ENCODE peak calls at places on chromosomes 5 and 9, in seven cellular contexts. R is GM12878, C is SK-N-SH, Q is K562, F is HepG2, M is H1, W is HCT116. T is an unnamed sample.

GRCh38 chr5:172758077-172758835 is 12.7 kb downstream of the DUSP1 start:
- DNase-seq in R (no peak), C (no peak), Q (peak), F (no peak), M (no peak), W (no peak), T (no peak)

GRCh38 chr9:102569436-102569835 is 425.7 kb upstream of the CYLC2 start:
- DNase-seq in R (no peak), C (no peak), Q (no peak), F (no peak), M (no peak), W (no peak), T (peak)

GRCh38 chr5:140821375-140822280 is at the start of gene PCDHA5:
- DNase-seq in R (no peak), C (no peak), Q (no peak), F (peak), M (no peak), W (no peak), T (no peak)

GRCh38 chr9:127557466-127557869 is 54.6 kb upstream of the STXBP1 start:
- DNase-seq in R (no peak), C (peak), Q (no peak), F (no peak), M (no peak), W (no peak), T (no peak)

GRCh38 chr9:109974143-109974917 is 194.3 kb downstream of the PALM2AKAP2 start:
- DNase-seq in R (peak), C (no peak), Q (no peak), F (no peak), M (no peak), W (no peak), T (no peak)

GRCh38 chr5:148469446-148470062 is 85.8 kb downstream of the FBXO38 start:
- DNase-seq in R (no peak), C (no peak), Q (no peak), F (no peak), M (no peak), W (no peak), T (no peak)

GRCh38 chr5:139397921-139398320 is 3.0 kb upstream of the PROB1 start:
- DNase-seq in R (no peak), C (no peak), Q (no peak), F (no peak), M (no peak), W (no peak), T (no peak)

GRCh38 chr9:88722753-88723152 is 187.8 kb downstream of the NXNL2 start:
- DNase-seq in R (no peak), C (no peak), Q (no peak), F (no peak), M (no peak), W (no peak), T (peak)

GRCh38 chr5:1075931-1076330 is 35.9 kb downstream of the SLC12A7 start:
- DNase-seq in R (no peak), C (no peak), Q (no peak), F (no peak), M (no peak), W (no peak), T (no peak)
- H3K9ac ChIP-seq in R (no peak), C (no peak), Q (no peak), F (no peak), M (no peak), W (no peak), T (no peak)

DNA sequence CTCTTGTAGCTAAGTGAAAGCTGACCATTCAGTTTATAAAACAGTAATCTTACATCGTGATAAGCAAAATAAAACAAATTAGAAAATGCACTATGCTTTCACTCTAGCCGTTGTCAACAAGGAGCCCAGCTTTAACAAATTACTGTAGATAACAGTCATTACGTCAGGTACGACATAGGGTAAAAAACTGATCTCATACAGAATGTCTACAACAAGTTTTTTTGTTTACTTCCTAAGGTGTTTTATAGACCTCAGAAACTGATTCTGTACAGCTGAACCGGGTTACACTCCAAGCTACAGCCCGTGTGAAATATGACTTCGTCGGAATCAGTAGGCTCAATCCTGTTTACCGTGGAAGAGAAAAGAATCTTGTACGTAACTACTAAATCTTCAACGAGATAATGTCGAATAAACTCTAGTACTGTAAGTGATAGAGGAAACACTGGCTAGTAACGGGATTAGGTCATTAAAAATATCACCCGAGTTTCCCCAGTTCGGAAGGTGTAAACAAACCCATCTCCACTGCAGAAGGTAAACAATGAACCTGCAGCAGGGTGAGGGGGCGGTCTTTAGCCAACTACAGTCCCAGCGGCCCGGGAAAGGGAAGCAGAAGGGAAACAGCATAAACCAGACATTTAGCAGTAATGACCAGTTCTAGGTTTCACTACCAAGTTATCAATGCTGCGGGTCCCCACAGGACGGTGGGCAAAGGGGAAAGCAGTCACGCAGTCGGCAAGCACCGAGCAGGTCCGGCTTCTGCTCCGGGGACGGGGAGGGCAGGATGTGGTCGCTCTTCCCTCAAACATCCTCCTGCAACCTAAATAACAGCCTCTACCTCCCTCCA is 1.1 kb downstream of the RICTOR start:
- DNase-seq in R (peak), C (peak), Q (peak), F (peak), M (no peak), W (no peak), T (no peak)
- TF ChIP-seq YY1 in R (no peak), C (no peak), Q (peak), F (no peak), M (no peak), W (no peak), T (no peak)

GRCh38 chr5:115298811-115299210 is 2.4 kb upstream of the CCDC112 start:
- DNase-seq in R (no peak), C (no peak), Q (no peak), F (no peak), M (no peak), W (no peak), T (no peak)

GRCh38 chr5:115291397-115291796 is 5.1 kb downstream of the CCDC112 start:
- DNase-seq in R (no peak), C (no peak), Q (no peak), F (no peak), M (no peak), W (no peak), T (no peak)

GRCh38 chr5:115295775-115296129 is 702 bp downstream of the CCDC112 start:
- DNase-seq in R (no peak), C (no peak), Q (peak), F (no peak), M (no peak), W (no peak), T (no peak)

GRCh38 chr5:115296130-115296997 is at the start of gene CCDC112:
- DNase-seq in R (peak), C (peak), Q (peak), F (peak), M (peak), W (peak), T (peak)

GRCh38 chr5:115297043-115297442 is 589 bp upstream of the CCDC112 start:
- DNase-seq in R (no peak), C (no peak), Q (no peak), F (no peak), M (no peak), W (no peak), T (no peak)
- H3K4me3 ChIP-seq in R (no peak), C (peak), Q (no peak), F (no peak), M (peak), W (no peak), T (no peak)

GRCh38 chr5:145854651-145855258 is 18.1 kb downstream of the GRXCR2 start:
- DNase-seq in R (no peak), C (no peak), Q (peak), F (peak), M (no peak), W (peak), T (no peak)
- H3K9ac ChIP-seq in R (no peak), C (no peak), Q (no peak), F (no peak), M (no peak), W (peak), T (no peak)

GRCh38 chr5:73774924-73775323 is 148.9 kb downstream of the ARHGEF28 start:
- DNase-seq in R (no peak), C (no peak), Q (no peak), F (no peak), M (no peak), W (no peak), T (no peak)

GRCh38 chr5:73770172-73770571 is 144.2 kb downstream of the ARHGEF28 start:
- DNase-seq in R (no peak), C (no peak), Q (no peak), F (no peak), M (no peak), W (no peak), T (no peak)

GRCh38 chr5:73764996-73765395 is 139.0 kb downstream of the ARHGEF28 start:
- DNase-seq in R (no peak), C (no peak), Q (no peak), F (no peak), M (no peak), W (no peak), T (no peak)

GRCh38 chr5:73766902-73767301 is 140.9 kb downstream of the ARHGEF28 start:
- DNase-seq in R (no peak), C (no peak), Q (no peak), F (no peak), M (no peak), W (no peak), T (no peak)

GRCh38 chr5:73770601-73771025 is 144.6 kb downstream of the ARHGEF28 start:
- DNase-seq in R (no peak), C (no peak), Q (no peak), F (peak), M (no peak), W (no peak), T (no peak)
- TF ChIP-seq YY1 in R (no peak), C (no peak), Q (no peak), F (no peak), M (no peak), W (no peak), T (no peak)

GRCh38 chr5:6716634-6717149 is 3.5 kb downstream of the TENT4A start:
- DNase-seq in R (no peak), C (no peak), Q (no peak), F (no peak), M (no peak), W (no peak), T (no peak)
- H3K4me3 ChIP-seq in R (peak), C (no peak), Q (peak), F (peak), M (no peak), W (no peak), T (no peak)

GRCh38 chr9:95729669-95730368 is 145.7 kb upstream of the ERCC6L2 start:
- DNase-seq in R (no peak), C (no peak), Q (no peak), F (no peak), M (no peak), W (no peak), T (no peak)

GRCh38 chr9:95729066-95729465 is 146.4 kb upstream of the ERCC6L2 start:
- DNase-seq in R (no peak), C (no peak), Q (no peak), F (no peak), M (no peak), W (no peak), T (no peak)

GRCh38 chr9:95732803-95733686 is 142.4 kb upstream of the ERCC6L2 start:
- DNase-seq in R (no peak), C (no peak), Q (no peak), F (no peak), M (no peak), W (no peak), T (no peak)

GRCh38 chr9:95733687-95734659 is 141.5 kb upstream of the ERCC6L2 start:
- DNase-seq in R (no peak), C (peak), Q (no peak), F (no peak), M (no peak), W (no peak), T (no peak)

DNA sequence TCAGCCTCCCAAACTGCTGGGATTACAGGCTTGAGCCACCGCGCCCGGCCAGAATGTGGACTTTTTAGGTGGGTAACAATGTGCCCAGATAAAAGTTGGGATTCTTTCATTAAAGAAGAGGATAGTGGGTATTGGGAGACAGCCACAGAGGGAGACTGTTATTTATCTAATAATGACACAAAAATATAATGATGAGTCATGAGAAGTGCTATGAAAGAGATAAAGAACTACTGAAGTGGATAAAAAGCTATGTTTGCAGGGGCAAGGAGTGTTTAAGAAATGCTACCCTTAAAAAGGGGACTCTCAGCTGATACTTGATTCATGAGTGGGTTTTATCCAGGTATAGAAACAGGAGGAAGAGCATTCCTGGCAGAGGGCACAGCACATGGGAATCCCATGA is 143.6 kb upstream of the ERCC6L2 start:
- DNase-seq in R (no peak), C (no peak), Q (no peak), F (no peak), M (no peak), W (no peak), T (no peak)
- H3K9ac ChIP-seq in R (no peak), C (no peak), Q (no peak), F (no peak), M (no peak), W (no peak), T (no peak)

DNA sequence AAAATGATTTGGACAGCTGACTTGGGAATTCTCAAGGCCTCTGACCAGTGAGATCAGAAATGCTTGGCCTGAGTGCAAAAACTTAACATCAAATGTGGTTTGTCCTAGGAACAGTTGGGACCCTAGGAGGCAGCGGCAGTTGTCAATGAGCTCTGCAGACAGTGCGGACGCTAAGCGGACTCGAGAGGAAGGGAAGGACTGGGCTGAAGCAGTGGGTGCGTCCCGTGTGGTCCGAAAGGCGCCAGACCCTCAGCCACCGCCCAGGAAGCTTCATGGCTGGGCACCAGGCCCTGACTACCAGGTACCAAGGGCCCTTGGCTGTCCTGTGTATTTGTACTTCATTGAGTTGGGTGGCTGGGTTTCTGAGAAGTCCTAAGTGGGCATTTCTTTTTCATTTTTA is 43.7 kb upstream of the POMT1 start:
- DNase-seq in R (no peak), C (no peak), Q (no peak), F (no peak), M (no peak), W (no peak), T (no peak)
- TF ChIP-seq YY1 in R (no peak), C (no peak), Q (no peak), F (no peak), M (no peak), W (no peak), T (no peak)

T was measured in NT2/D1.